ENCODE peak calls at places on chromosomes 1 and 21, in six cellular contexts. N, S, G, C, L and E are unnamed samples.
A peak's percentile ranks its signal among the peaks of the same experiment; 100 is the strongest.

GRCh38 chr1:33123266-33123665 is 42.3 kb downstream of the AZIN2 start:
- DNase-seq in C (no peak), L (no peak), N (no peak), S (no peak), G (no peak), E (no peak)

GRCh38 chr1:19688041-19688842 is 23.6 kb downstream of the HTR6 start:
- DNase-seq in L (no peak), S (no peak), N (no peak), C (no peak), G (no peak), E (no peak)

GRCh38 chr1:87134625-87135024 is 194.1 kb upstream of the LMO4 start:
- DNase-seq in N (no peak), G (no peak), C (no peak), S (no peak), L (no peak), E (no peak)

GRCh38 chr1:161226759-161227158 is 899 bp downstream of the TOMM40L start:
- DNase-seq in C (no peak), L (no peak), G (no peak), S (no peak), N (peak; percentile 35), E (no peak)

GRCh38 chr1:85201340-85202091 is 700 bp upstream of the SYDE2 start:
- DNase-seq in S (peak; percentile 52), N (peak; percentile 76), C (peak; percentile 49), L (no peak), G (peak; percentile 44), E (peak; percentile 78)

GRCh38 chr1:226403522-226404034 is 4.3 kb downstream of the PARP1 start:
- DNase-seq in G (peak; percentile 71), C (peak; percentile 8), S (no peak), N (peak; percentile 58), L (no peak), E (peak; percentile 57)

GRCh38 chr1:54543729-54544496 is 4.1 kb upstream of the ACOT11 start:
- DNase-seq in C (peak; percentile 84), L (no peak), S (no peak), N (no peak), G (no peak), E (no peak)

GRCh38 chr1:98045211-98046030 is 124.6 kb upstream of the DPYD start:
- DNase-seq in N (no peak), S (no peak), L (no peak), C (peak; percentile 62), G (peak; percentile 31), E (no peak)

GRCh38 chr1:111486431-111486830 is 12.6 kb downstream of the C1orf162 start:
- DNase-seq in N (no peak), S (no peak), L (no peak), G (no peak), C (no peak), E (no peak)

GRCh38 chr1:50295553-50295952 is 127.7 kb downstream of the DMRTA2 start:
- DNase-seq in N (no peak), C (no peak), L (no peak), S (no peak), G (no peak), E (no peak)

GRCh38 chr1:53460666-53461328 is 1.6 kb downstream of the DMRTB1 start:
- DNase-seq in C (no peak), L (no peak), N (no peak), G (no peak), S (peak; percentile 20), E (no peak)

GRCh38 chr21:28215214-28215954 is 777.3 kb downstream of the LTN1 start:
- DNase-seq in C (peak; percentile 69), N (no peak), S (no peak), G (no peak), L (no peak), E (no peak)

DNA sequence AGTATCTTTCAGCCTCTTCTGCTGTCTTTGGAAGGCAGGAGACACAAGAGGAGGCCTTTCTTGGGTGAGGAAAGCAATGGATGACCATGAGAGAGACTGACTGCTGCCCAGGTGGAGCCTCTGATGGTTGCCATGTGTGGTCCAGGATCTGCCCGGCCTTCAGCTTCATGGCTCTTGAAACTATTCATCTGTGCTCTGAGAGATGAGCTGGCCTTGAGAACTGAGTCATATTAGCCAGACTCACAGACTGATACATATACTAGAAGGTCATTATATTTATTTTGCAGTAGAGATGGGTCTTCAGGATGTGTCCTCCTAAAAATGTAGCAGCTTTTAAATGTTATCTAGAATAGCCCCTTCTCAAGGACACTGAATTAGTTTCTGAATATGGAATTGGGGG is 33.7 kb downstream of the PTGFRN start:
- DNase-seq in C (no peak), S (no peak), G (no peak), L (no peak), N (no peak), E (no peak)
- TF ChIP-seq BHLHE40 in C (no peak), S (no peak), G (no peak), L (no peak), N (no peak), E (no peak)

DNA sequence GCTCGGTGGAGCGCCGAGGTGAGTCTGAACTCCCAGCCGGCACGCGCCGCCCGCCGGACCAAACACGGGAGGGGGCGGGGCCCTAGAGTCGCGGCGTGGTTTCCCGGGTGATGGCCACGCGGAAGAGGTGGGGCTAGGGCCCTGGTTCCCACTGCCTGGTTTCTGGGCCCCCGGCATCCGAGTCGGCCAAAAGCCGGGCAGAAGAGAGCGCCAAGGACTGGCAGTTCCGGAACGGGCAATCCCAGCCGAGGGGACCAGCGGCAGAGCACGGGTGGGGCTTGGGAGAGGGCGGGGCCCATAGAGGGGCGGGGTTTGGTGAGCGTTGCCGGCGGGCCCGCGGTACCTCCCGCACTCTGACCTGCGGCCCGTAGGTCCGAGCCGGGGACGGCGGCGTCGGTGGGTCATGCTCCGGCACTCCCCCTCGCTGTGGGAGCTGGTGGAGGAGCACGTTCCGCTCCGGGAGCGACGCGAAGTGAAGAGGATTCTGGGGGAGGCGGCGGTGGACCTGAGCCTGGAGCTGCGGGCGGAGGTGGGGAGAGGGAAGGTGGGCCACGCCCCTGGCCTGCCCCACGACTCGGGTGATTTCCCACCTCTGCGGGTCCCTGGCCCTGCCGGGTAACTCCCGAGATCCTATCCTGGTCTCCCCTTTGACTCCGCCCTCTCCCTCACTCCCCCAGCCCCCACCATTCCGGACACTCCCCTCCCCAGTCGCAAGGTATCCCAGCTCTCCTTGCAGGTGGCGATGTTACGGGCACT is at the start of gene CCDC24:
- DNase-seq in C (peak; percentile 67), G (peak; percentile 65), S (peak; percentile 60), N (peak; percentile 90), L (no peak), E (peak; percentile 70)
- TF ChIP-seq BHLHE40 in C (peak; percentile 92), G (peak; percentile 65), S (peak; percentile 88), N (peak; percentile 97), L (peak; percentile 95), E (no peak)

GRCh38 chr1:30697571-30697970 is 25.8 kb downstream of the MATN1 start:
- DNase-seq in N (no peak), L (no peak), S (no peak), C (no peak), G (no peak), E (no peak)

GRCh38 chr1:30693820-30694219 is 29.6 kb downstream of the MATN1 start:
- DNase-seq in S (no peak), C (no peak), N (no peak), L (no peak), G (no peak), E (no peak)

GRCh38 chr1:30694248-30695175 is 28.9 kb downstream of the MATN1 start:
- DNase-seq in N (no peak), S (no peak), C (no peak), G (no peak), L (no peak), E (no peak)

GRCh38 chr1:30696831-30697230 is 26.6 kb downstream of the MATN1 start:
- DNase-seq in S (no peak), N (no peak), C (no peak), L (no peak), G (no peak), E (no peak)

GRCh38 chr1:30695481-30695880 is 27.9 kb downstream of the MATN1 start:
- DNase-seq in C (no peak), L (no peak), N (no peak), G (no peak), S (no peak), E (no peak)
- TF ChIP-seq BHLHE40 in C (no peak), L (no peak), N (no peak), G (no peak), S (no peak), E (no peak)

GRCh38 chr1:246144931-246145330 is 362.1 kb downstream of the SMYD3 start:
- DNase-seq in G (no peak), N (no peak), S (no peak), L (no peak), C (no peak), E (no peak)

GRCh38 chr1:246145900-246146299 is 361.2 kb downstream of the SMYD3 start:
- DNase-seq in G (no peak), L (no peak), C (no peak), N (no peak), S (no peak), E (no peak)

GRCh38 chr1:246141306-246141705 is 365.8 kb downstream of the SMYD3 start:
- DNase-seq in N (no peak), L (no peak), C (no peak), S (no peak), G (no peak), E (no peak)

GRCh38 chr1:246139745-246140182 is 367.3 kb downstream of the SMYD3 start:
- DNase-seq in C (peak; percentile 93), G (peak; percentile 55), N (peak; percentile 37), L (no peak), S (peak; percentile 33), E (no peak)

GRCh38 chr1:246142320-246142893 is 364.7 kb downstream of the SMYD3 start:
- DNase-seq in C (peak; percentile 96), S (no peak), G (peak; percentile 63), L (no peak), N (peak; percentile 89), E (no peak)
- TF ChIP-seq BHLHE40 in C (peak; percentile 57), S (no peak), G (no peak), L (no peak), N (peak; percentile 15), E (no peak)

DNA sequence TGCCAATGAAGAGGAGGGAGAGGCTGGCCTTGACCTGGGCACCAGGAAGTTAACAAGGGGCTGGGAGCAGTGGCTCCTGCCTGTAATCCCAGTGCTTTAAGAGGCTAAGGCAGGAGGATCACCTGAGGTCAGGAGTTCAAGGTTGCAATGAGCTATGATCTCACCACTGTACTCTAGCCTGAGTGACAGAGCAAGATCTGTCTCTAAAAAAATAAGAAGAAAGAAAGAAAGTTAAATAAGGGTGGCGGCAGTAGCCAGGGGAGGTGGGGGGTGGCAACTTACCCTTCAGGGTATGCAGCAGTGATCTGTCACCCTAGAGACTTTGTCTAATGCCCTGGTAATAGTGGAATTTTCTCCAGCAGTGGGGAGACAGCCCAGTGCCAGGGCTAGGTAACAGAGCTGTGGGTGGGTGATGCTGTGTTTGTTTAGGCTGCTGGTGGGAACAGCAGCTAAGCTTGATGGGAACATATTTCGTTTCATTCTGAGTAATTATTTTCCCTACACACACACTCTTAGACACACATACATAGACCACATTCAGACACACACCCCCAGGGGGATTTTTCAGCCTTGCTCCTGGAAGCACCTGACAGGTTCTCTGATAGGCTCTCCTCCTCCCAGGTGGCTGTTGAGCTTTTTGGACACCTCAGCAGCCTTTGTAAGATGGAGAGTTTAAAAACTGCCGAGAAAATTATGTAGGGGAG is 11.3 kb upstream of the SYT6 start:
- DNase-seq in G (no peak), L (peak; percentile 20), S (peak; percentile 4), N (no peak), C (no peak), E (no peak)
- TF ChIP-seq BHLHE40 in G (no peak), L (no peak), S (no peak), N (no peak), C (no peak), E (no peak)

GRCh38 chr1:169676001-169676400 is 35.4 kb downstream of the SELL start:
- DNase-seq in L (no peak), S (no peak), N (no peak), C (peak; percentile 38), G (no peak), E (no peak)
- TF ChIP-seq BHLHE40 in L (no peak), S (no peak), N (no peak), C (no peak), G (no peak), E (no peak)